ENCODE peak calls at places on chromosomes 11 and 22, in five cellular contexts. W, F, G, N and X are unnamed samples.

GRCh38 chr22:42990131-42990838 is 24.7 kb downstream of the PACSIN2 start:
- DNase-seq in W (no peak), F (peak; percentile 89), G (no peak), N (no peak), X (peak; percentile 91)

GRCh38 chr22:41947181-41948080 is 479 bp upstream of the CENPM start:
- DNase-seq in W (no peak), F (no peak), G (no peak), N (no peak), X (no peak)

GRCh38 chr11:29844701-29845379 is 172.0 kb downstream of the KCNA4 start:
- DNase-seq in W (no peak), F (no peak), G (no peak), N (no peak), X (no peak)

GRCh38 chr11:70305501-70305900 is 35.0 kb downstream of the PPFIA1 start:
- DNase-seq in W (no peak), F (peak; percentile 28), G (no peak), N (no peak), X (no peak)

GRCh38 chr11:44711772-44712608 is 14.8 kb upstream of the TSPAN18 start:
- DNase-seq in W (peak; percentile 2), F (no peak), G (no peak), N (no peak), X (no peak)

GRCh38 chr22:46574438-46574992 is 37.1 kb upstream of the CELSR1 start:
- DNase-seq in W (no peak), F (no peak), G (no peak), N (no peak), X (no peak)

GRCh38 chr11:66855574-66856495 is 1.0 kb upstream of the LRFN4 start:
- DNase-seq in W (peak; percentile 61), F (peak; percentile 94), G (peak; percentile 54), N (peak; percentile 99), X (peak; percentile 85)

GRCh38 chr11:57402188-57403066 is 12.0 kb upstream of the PRG2 start:
- DNase-seq in W (no peak), F (peak; percentile 33), G (no peak), N (no peak), X (peak; percentile 27)